ENCODE peak calls at places on chromosomes 4 and X, in eight cellular contexts. O, W, C, Y, D, Q, J and L are unnamed samples.

GRCh38 chrX:30343206-30343605 is 34.0 kb upstream of the NR0B1 start:
- DNase-seq in O (no peak), W (no peak), C (no peak), Y (no peak), D (no peak), Q (peak), J (no peak), L (no peak)

GRCh38 chr4:106868381-106869035 is 167.6 kb downstream of the DKK2 start:
- DNase-seq in O (no peak), W (no peak), C (peak), Y (peak), D (no peak), Q (no peak), J (no peak), L (peak)

GRCh38 chr4:75514949-75515612 is 808 bp downstream of the THAP6 start:
- DNase-seq in O (no peak), W (no peak), C (no peak), Y (no peak), D (no peak), Q (no peak), J (peak), L (no peak)

GRCh38 chrX:139025822-139026221 is 314.3 kb upstream of the FGF13 start:
- DNase-seq in O (no peak), W (no peak), C (no peak), Y (no peak), D (no peak), Q (no peak), J (no peak), L (no peak)

GRCh38 chrX:110569506-110569905 is 210.9 kb downstream of the RTL9 start:
- DNase-seq in O (no peak), W (no peak), C (no peak), Y (peak), D (no peak), Q (peak), J (no peak), L (peak)

GRCh38 chr4:128831526-128832252 is 22.2 kb downstream of the JADE1 start:
- DNase-seq in O (no peak), W (no peak), C (peak), Y (peak), D (peak), Q (peak), J (no peak), L (peak)

GRCh38 chr4:169225058-169225751 is 45.6 kb downstream of the SH3RF1 start:
- DNase-seq in O (no peak), W (no peak), C (peak), Y (peak), D (no peak), Q (peak), J (no peak), L (peak)

GRCh38 chrX:37685452-37686347 is at the start of gene XK:
- DNase-seq in O (peak), W (peak), C (peak), Y (peak), D (peak), Q (peak), J (peak), L (peak)

GRCh38 chrX:15946783-15947550 is 92.4 kb upstream of the AP1S2 start:
- DNase-seq in O (no peak), W (no peak), C (peak), Y (peak), D (no peak), Q (peak), J (peak), L (peak)

GRCh38 chr4:83618991-83619390 is 83.1 kb downstream of the GPAT3 start:
- DNase-seq in O (peak), W (no peak), C (no peak), Y (peak), D (no peak), Q (peak), J (no peak), L (peak)

GRCh38 chrX:49727847-49728246 is 32.1 kb upstream of the PAGE1 start:
- DNase-seq in O (no peak), W (no peak), C (no peak), Y (no peak), D (no peak), Q (no peak), J (no peak), L (no peak)

GRCh38 chr4:40254961-40255721 is 58.3 kb downstream of the RHOH start:
- DNase-seq in O (no peak), W (no peak), C (peak), Y (peak), D (no peak), Q (no peak), J (no peak), L (peak)

GRCh38 chr4:22969314-22969896 is 276.7 kb downstream of the GBA3 start:
- DNase-seq in O (no peak), W (no peak), C (no peak), Y (peak), D (no peak), Q (no peak), J (no peak), L (peak)